ENCODE peak calls at places on chromosomes 13 and 19, in four cellular contexts. P is cardiac fibroblast, G is fibroblast of lung, Y is cardiac muscle cell. N is an unnamed sample.

GRCh38 chr13:99197257-99197651 is 3.4 kb upstream of the UBAC2 start:
- DNase-seq in G (no peak), Y (no peak), P (no peak), N (no peak)

GRCh38 chr13:60679928-60680693 is 283.1 kb downstream of the TDRD3 start:
- DNase-seq in P (peak; percentile 22), G (no peak), Y (no peak), N (no peak)

GRCh38 chr13:107364658-107365057 is 796.7 kb upstream of the ARGLU1 start:
- DNase-seq in G (no peak), P (no peak), Y (no peak), N (no peak)

GRCh38 chr19:23407597-23407996 is 12.3 kb upstream of the ZNF91 start:
- DNase-seq in G (no peak), P (no peak), Y (no peak), N (no peak)

GRCh38 chr19:869245-870177 is 10.0 kb downstream of the CFD start:
- DNase-seq in G (peak; percentile 96), Y (no peak), P (peak; percentile 91), N (peak; percentile 96)

GRCh38 chr13:52195052-52195837 is 35.8 kb upstream of the NEK3 start:
- DNase-seq in G (peak; percentile 84), Y (no peak), P (peak; percentile 78), N (peak; percentile 88)

GRCh38 chr19:31348416-31349159 is 648 bp downstream of the TSHZ3 start:
- DNase-seq in G (peak; percentile 29), P (peak; percentile 57), Y (peak; percentile 34), N (peak; percentile 43)

GRCh38 chr13:113658836-113659235 is 838 bp upstream of the ATP4B start:
- DNase-seq in Y (no peak), G (no peak), P (no peak), N (no peak)

GRCh38 chr13:96898212-96898611 is 96.1 kb downstream of the OXGR1 start:
- DNase-seq in P (peak; percentile 92), Y (no peak), G (no peak), N (peak; percentile 11)

GRCh38 chr19:50654882-50655281 is 5.6 kb downstream of the C19orf81 start:
- DNase-seq in Y (no peak), G (no peak), P (no peak), N (no peak)

GRCh38 chr13:32255744-32256120 is 59.4 kb downstream of the ZAR1L start:
- DNase-seq in Y (no peak), G (peak; percentile 75), P (peak; percentile 53), N (peak; percentile 67)

GRCh38 chr19:45170146-45171106 is 7.6 kb downstream of the TRAPPC6A start:
- DNase-seq in G (no peak), P (no peak), Y (no peak), N (no peak)

GRCh38 chr13:57925250-57925649 is 293.7 kb downstream of the PCDH17 start:
- DNase-seq in P (no peak), G (peak; percentile 4), Y (peak; percentile 21), N (peak; percentile 0)

GRCh38 chr19:1069009-1069779 is 2.2 kb downstream of the ARHGAP45 start:
- DNase-seq in Y (no peak), P (no peak), G (no peak), N (no peak)

GRCh38 chr19:37227996-37228395 is 10.0 kb downstream of the ZNF383 start:
- DNase-seq in P (peak; percentile 11), G (no peak), Y (peak; percentile 59), N (peak; percentile 22)

GRCh38 chr19:49814010-49814409 is 918 bp upstream of the FUZ start:
- DNase-seq in G (no peak), P (peak; percentile 36), Y (no peak), N (no peak)

GRCh38 chr13:37313383-37313782 is 207.9 kb upstream of the CSNK1A1L start:
- DNase-seq in G (peak; percentile 91), Y (no peak), P (peak; percentile 94), N (peak; percentile 44)

GRCh38 chr13:91813255-91813654 is 414.8 kb downstream of the GPC5 start:
- DNase-seq in G (no peak), Y (peak; percentile 90), P (no peak), N (no peak)

GRCh38 chr13:114089341-114089740 is 43.1 kb downstream of the RASA3 start:
- DNase-seq in G (no peak), Y (no peak), P (no peak), N (no peak)

GRCh38 chr19:49556412-49557398 is 23.7 kb downstream of the NOSIP start:
- DNase-seq in P (no peak), G (no peak), Y (peak; percentile 11), N (no peak)

GRCh38 chr19:33740811-33741396 is 55.8 kb upstream of the KCTD15 start:
- DNase-seq in G (peak; percentile 24), Y (peak; percentile 88), P (peak; percentile 33), N (peak; percentile 46)

GRCh38 chr13:101346942-101347728 is 69.2 kb downstream of the NALCN start:
- DNase-seq in P (peak; percentile 49), Y (no peak), G (peak; percentile 29), N (peak; percentile 52)

GRCh38 chr13:41565221-41565620 is 107.9 kb downstream of the RGCC start:
- DNase-seq in P (peak; percentile 95), G (peak; percentile 78), Y (no peak), N (peak; percentile 85)

GRCh38 chr13:76954568-76954967 is 6.3 kb downstream of the ACOD1 start:
- DNase-seq in Y (peak; percentile 23), P (no peak), G (no peak), N (no peak)

GRCh38 chr13:98947925-98948324 is 29.9 kb downstream of the DOCK9 start:
- DNase-seq in G (no peak), P (no peak), Y (no peak), N (no peak)

GRCh38 chr19:54114340-54114826 is 1.1 kb downstream of the TFPT start:
- DNase-seq in P (peak; percentile 35), G (peak; percentile 25), Y (no peak), N (peak; percentile 67)

GRCh38 chr13:50484472-50485113 is 358.9 kb downstream of the DLEU7 start:
- DNase-seq in G (no peak), Y (no peak), P (peak; percentile 25), N (no peak)

GRCh38 chr13:80706164-80706471 is 365.2 kb upstream of the SPRY2 start:
- DNase-seq in Y (no peak), P (no peak), G (no peak), N (no peak)

GRCh38 chr19:23949611-23950010 is 34.9 kb downstream of the ZNF726 start:
- DNase-seq in P (no peak), Y (no peak), G (no peak), N (peak; percentile 2)

GRCh38 chr19:53540091-53540490 is 2.1 kb downstream of the ZNF331 start:
- DNase-seq in G (no peak), Y (no peak), P (no peak), N (no peak)

GRCh38 chr13:102642475-102642874 is 45.7 kb downstream of the TPP2 start:
- DNase-seq in P (no peak), Y (no peak), G (no peak), N (no peak)

GRCh38 chr19:52946322-52947310 is 16.1 kb downstream of the ZNF816 start:
- DNase-seq in G (no peak), Y (peak; percentile 32), P (peak; percentile 14), N (peak; percentile 51)

GRCh38 chr19:18522124-18522861 is 423 bp upstream of the ELL start:
- DNase-seq in Y (peak; percentile 100), P (peak; percentile 100), G (peak; percentile 100), N (peak; percentile 100)
- TF ChIP-seq CTCF in Y (peak; percentile 8), P (peak; percentile 35), G (no peak), N (peak; percentile 29)

DNA sequence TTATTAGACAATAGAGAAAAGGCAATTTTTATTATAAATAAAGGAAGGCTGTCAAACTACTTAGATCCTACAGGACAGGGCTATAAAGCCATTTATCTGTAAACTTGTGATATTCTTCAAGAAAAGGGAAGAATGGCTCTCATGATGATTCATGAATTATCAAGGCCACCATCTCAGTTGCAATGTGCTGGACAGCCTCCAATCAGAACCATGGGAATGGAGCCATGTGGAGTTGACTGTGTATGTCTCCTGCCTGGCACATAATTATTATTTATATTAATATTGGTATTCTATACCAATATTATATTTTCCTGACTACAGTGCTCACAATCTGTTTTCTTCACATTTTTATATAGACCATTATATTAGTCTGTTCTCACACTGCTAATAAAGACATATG is 560.5 kb upstream of the MIR17HG start:
- DNase-seq in Y (no peak), P (peak; percentile 30), G (no peak), N (peak; percentile 15)
- H3K4me3 ChIP-seq in Y (no peak overlapping the region), P (no peak overlapping the region), G (no peak overlapping the region), N (no peak overlapping the region)

GRCh38 chr19:55340784-55341147 is 1.1 kb downstream of the KMT5C start:
- DNase-seq in P (no peak), Y (peak; percentile 39), G (no peak), N (no peak)

GRCh38 chr19:55342044-55342531 is 2.4 kb downstream of the KMT5C start:
- DNase-seq in Y (no peak), P (no peak), G (no peak), N (no peak)

GRCh38 chr19:55341191-55342043 is 1.7 kb downstream of the KMT5C start:
- DNase-seq in P (peak; percentile 43), G (peak; percentile 44), Y (peak; percentile 78), N (peak; percentile 57)

GRCh38 chr19:55340144-55340783 is 588 bp downstream of the KMT5C start:
- DNase-seq in Y (peak; percentile 12), G (no peak), P (no peak), N (no peak)

DNA sequence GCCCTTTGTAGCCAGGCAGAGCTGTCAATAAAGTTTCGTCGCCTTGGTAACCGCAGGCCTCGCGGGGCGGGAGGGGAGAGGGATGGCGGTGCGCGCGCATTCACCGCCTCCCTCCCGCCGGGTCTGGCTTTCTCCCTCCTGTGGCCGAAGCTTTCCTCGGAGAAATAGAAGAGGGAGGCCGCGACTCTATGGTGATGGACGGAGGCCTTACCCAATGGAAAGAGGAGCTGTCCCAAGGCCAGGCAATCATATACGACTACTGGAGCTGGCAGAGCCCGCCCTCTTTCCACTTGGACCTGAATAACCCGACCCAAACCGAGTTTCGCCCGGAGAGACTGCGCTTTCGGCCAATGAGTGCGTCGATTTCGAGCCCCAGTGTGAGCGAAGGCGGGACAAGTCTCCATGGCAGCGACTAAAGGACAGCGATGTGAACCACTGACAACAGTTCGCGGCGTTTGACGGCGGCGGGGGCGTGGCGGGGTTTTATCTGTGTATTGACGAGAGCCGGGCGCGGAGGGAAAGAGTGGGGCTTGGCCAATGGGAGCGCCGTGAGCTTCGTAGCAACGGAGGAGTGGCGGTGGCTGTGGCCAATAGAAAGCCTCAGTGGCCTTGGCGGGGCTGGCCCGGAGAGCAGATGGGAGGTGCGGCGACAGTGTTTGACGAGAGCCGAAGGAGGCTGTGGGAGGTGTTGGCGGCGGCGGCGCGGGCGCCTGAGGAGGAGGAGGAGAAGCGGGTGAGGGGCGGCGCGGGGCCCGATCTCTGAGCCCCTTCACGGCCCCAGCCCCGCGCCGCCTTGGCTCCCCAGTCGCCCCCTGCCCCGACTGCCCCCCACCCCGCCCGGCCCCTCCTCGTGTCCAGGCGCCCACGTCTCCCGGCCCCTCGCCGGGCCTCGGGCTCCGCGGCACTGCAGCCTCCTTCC is at the start of gene KMT5C:
- DNase-seq in P (peak; percentile 100), G (peak; percentile 100), Y (peak; percentile 100), N (peak; percentile 100)
- TF ChIP-seq CTCF in P (peak; percentile 37), G (peak; percentile 34), Y (peak; percentile 39), N (peak; percentile 50)

DNA sequence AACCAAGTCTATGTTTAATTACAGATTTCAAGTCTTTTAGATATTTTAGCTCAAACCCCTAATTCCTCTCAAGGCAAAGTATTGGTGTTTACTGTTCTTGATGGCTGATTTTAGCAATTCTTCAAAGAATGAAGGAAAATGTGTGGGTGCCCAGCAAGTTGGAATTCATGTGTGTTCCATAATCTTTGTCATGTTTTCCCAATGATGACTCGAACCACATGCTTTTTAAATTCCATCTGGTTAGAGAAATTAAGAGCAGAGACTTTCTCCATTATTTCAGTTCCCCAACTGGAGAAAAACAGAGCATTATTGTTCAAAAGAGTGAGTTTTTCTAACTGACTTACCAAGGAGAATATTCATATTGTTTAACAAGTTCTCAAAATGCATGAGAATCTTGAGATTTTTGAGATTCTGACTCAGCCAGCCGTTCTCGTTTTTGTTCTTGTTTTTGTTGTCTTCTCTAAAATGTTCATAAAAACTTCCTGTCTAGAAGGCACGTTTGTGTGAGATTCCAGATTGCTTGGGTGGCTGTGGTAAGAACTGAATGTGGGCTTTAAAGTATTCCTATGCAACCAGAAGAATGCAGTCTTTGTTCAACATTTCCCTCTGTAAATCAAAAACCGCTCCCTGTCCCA is 404.7 kb downstream of the IRS2 start:
- DNase-seq in G (peak; percentile 32), P (peak; percentile 90), Y (no peak), N (peak; percentile 87)
- H3K4me3 ChIP-seq in G (no peak overlapping the region), P (no peak overlapping the region), Y (no peak overlapping the region), N (no peak overlapping the region)